ENCODE peak calls at places on chromosomes 12 and 14, in nine cellular contexts. One of them, this sample, is unnamed. For H3K36me3, the result is how much of the 10 kb centered on the place peaks cover.

GRCh38 chr12:111248221-111248620 is 120.7 kb downstream of the PHETA1 start:
- DNase-seq in psoas muscle: no peak
- DNase-seq in Peyer's patch: no peak
- DNase-seq in thoracic aorta: no peak
- DNase-seq in pancreas: no peak
- DNase-seq in hepatocyte: no peak
- DNase-seq in lung: peak
- DNase-seq in left ventricle myocardium inferior: no peak
- DNase-seq in sigmoid colon: no peak
- DNase-seq in this sample: no peak

GRCh38 chr14:78286210-78286609 is 116.0 kb downstream of the NRXN3 start:
- DNase-seq in left ventricle myocardium inferior: no peak
- DNase-seq in Peyer's patch: no peak
- DNase-seq in lung: no peak
- DNase-seq in thoracic aorta: no peak
- DNase-seq in psoas muscle: no peak
- DNase-seq in pancreas: no peak
- DNase-seq in hepatocyte: no peak
- DNase-seq in sigmoid colon: no peak
- DNase-seq in this sample: no peak

GRCh38 chr14:71261206-71261605 is 353.9 kb downstream of the PCNX1 start:
- DNase-seq in lung: no peak
- DNase-seq in sigmoid colon: no peak
- DNase-seq in hepatocyte: no peak
- DNase-seq in pancreas: no peak
- DNase-seq in left ventricle myocardium inferior: no peak
- DNase-seq in thoracic aorta: no peak
- DNase-seq in Peyer's patch: no peak
- DNase-seq in psoas muscle: no peak
- DNase-seq in this sample: no peak

GRCh38 chr12:82593901-82594396 is 92.8 kb upstream of the TMTC2 start:
- DNase-seq in psoas muscle: no peak
- DNase-seq in thoracic aorta: no peak
- DNase-seq in left ventricle myocardium inferior: no peak
- DNase-seq in hepatocyte: no peak
- DNase-seq in Peyer's patch: no peak
- DNase-seq in pancreas: no peak
- DNase-seq in lung: no peak
- DNase-seq in sigmoid colon: no peak
- DNase-seq in this sample: no peak

GRCh38 chr14:27528328-27528727 is 930.5 kb upstream of the NOVA1 start:
- DNase-seq in psoas muscle: no peak
- DNase-seq in hepatocyte: peak
- DNase-seq in Peyer's patch: no peak
- DNase-seq in lung: no peak
- DNase-seq in sigmoid colon: no peak
- DNase-seq in pancreas: no peak
- DNase-seq in left ventricle myocardium inferior: no peak
- DNase-seq in thoracic aorta: no peak
- DNase-seq in this sample: no peak

GRCh38 chr14:68476212-68476964 is 316.5 kb downstream of the ZFP36L1 start:
- DNase-seq in hepatocyte: peak
- DNase-seq in lung: no peak
- DNase-seq in pancreas: peak
- DNase-seq in left ventricle myocardium inferior: peak
- DNase-seq in Peyer's patch: no peak
- DNase-seq in sigmoid colon: peak
- DNase-seq in psoas muscle: peak
- DNase-seq in thoracic aorta: no peak
- DNase-seq in this sample: peak

GRCh38 chr12:29131539-29131938 is 17.5 kb upstream of the FAR2 start:
- DNase-seq in pancreas: no peak
- DNase-seq in hepatocyte: no peak
- DNase-seq in lung: no peak
- DNase-seq in sigmoid colon: no peak
- DNase-seq in psoas muscle: no peak
- DNase-seq in Peyer's patch: no peak
- DNase-seq in left ventricle myocardium inferior: no peak
- DNase-seq in thoracic aorta: no peak
- DNase-seq in this sample: no peak

GRCh38 chr14:93880025-93880820 is 46.9 kb upstream of the FAM181A start:
- DNase-seq in psoas muscle: peak
- DNase-seq in thoracic aorta: no peak
- DNase-seq in pancreas: peak
- DNase-seq in left ventricle myocardium inferior: no peak
- DNase-seq in Peyer's patch: no peak
- DNase-seq in sigmoid colon: peak
- DNase-seq in lung: no peak
- DNase-seq in hepatocyte: no peak
- DNase-seq in this sample: no peak

GRCh38 chr14:83905157-83905556 is 1624.8 kb upstream of the FLRT2 start:
- DNase-seq in lung: no peak
- DNase-seq in pancreas: no peak
- DNase-seq in psoas muscle: no peak
- DNase-seq in left ventricle myocardium inferior: no peak
- DNase-seq in Peyer's patch: no peak
- DNase-seq in thoracic aorta: no peak
- DNase-seq in sigmoid colon: no peak
- DNase-seq in hepatocyte: no peak
- DNase-seq in this sample: no peak

GRCh38 chr12:98439471-98440164 is 75.8 kb upstream of the TMPO start:
- DNase-seq in lung: no peak
- DNase-seq in Peyer's patch: no peak
- DNase-seq in psoas muscle: no peak
- DNase-seq in hepatocyte: no peak
- DNase-seq in sigmoid colon: no peak
- DNase-seq in pancreas: no peak
- DNase-seq in thoracic aorta: no peak
- DNase-seq in left ventricle myocardium inferior: no peak
- DNase-seq in this sample: no peak

GRCh38 chr12:117890644-117891043 is 78.1 kb downstream of the KSR2 start:
- DNase-seq in pancreas: no peak
- DNase-seq in sigmoid colon: no peak
- DNase-seq in lung: no peak
- DNase-seq in Peyer's patch: no peak
- DNase-seq in hepatocyte: no peak
- DNase-seq in left ventricle myocardium inferior: no peak
- DNase-seq in psoas muscle: no peak
- DNase-seq in thoracic aorta: no peak
- DNase-seq in this sample: no peak

GRCh38 chr14:68795602-68796417 is 2.9 kb upstream of the ZFP36L1 start:
- DNase-seq in Peyer's patch: peak
- DNase-seq in left ventricle myocardium inferior: peak
- DNase-seq in psoas muscle: peak
- DNase-seq in hepatocyte: peak
- DNase-seq in thoracic aorta: no peak
- DNase-seq in pancreas: peak
- DNase-seq in sigmoid colon: peak
- DNase-seq in lung: peak
- DNase-seq in this sample: no peak

GRCh38 chr12:3795096-3795799 is 42.3 kb upstream of the CRACR2A start:
- DNase-seq in Peyer's patch: no peak
- DNase-seq in left ventricle myocardium inferior: no peak
- DNase-seq in pancreas: no peak
- DNase-seq in lung: no peak
- DNase-seq in hepatocyte: no peak
- DNase-seq in psoas muscle: no peak
- DNase-seq in thoracic aorta: no peak
- DNase-seq in sigmoid colon: no peak
- DNase-seq in this sample: no peak

DNA sequence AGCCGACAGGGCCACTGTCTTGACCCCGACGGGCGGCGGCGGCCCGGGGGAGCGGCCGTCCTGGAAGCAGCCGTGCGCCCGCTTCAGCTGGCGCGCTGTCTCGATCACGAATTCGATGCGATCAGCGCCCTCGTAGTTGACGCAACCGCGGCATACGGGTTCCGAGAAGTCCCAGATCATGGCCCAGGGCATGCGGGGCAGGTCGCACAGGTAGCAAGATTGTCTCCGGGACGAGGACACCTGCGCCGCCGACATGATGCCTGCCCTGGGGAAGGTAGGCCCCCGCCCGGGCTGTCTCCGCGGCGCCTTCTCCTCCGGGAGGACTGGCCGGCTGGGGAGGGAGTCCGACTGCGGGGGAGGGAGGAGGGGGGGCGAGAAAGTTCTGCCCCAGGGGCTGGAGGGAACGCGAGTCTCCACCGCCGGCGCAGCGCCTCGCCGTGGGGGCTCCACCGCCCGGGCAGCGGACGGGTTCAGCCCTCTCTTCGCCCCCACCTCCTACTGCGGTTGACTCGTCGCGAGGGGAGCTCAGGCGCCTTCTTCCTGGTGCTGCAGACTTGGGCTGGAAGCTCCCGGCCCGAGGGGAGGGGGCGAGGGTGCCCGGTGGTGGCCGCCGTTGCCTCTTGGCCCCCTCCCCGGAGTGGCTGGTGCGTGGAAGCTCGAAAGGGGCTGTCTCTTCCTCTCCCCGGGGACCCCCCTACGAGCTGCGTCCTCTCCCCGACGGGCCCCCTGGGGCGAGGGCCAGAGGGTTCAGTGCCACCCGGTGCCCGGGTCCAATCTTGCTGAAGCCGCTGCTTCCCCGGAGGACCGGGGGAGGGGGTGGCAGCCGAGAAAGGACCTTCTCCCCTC is 747 bp downstream of the IRF2BPL start:
- DNase-seq in sigmoid colon: peak
- DNase-seq in lung: peak
- DNase-seq in pancreas: peak
- DNase-seq in left ventricle myocardium inferior: peak
- DNase-seq in hepatocyte: peak
- DNase-seq in Peyer's patch: peak
- DNase-seq in thoracic aorta: no peak
- DNase-seq in psoas muscle: peak
- DNase-seq in this sample: no peak
- TF ChIP-seq CTCF in sigmoid colon: no peak
- TF ChIP-seq CTCF in lung: no peak
- TF ChIP-seq CTCF in pancreas: no peak
- TF ChIP-seq CTCF in left ventricle myocardium inferior: peak
- TF ChIP-seq CTCF in hepatocyte: peak
- TF ChIP-seq CTCF in Peyer's patch: no peak
- TF ChIP-seq CTCF in thoracic aorta: no peak
- TF ChIP-seq CTCF in psoas muscle: peak
- TF ChIP-seq CTCF in this sample: no peak

DNA sequence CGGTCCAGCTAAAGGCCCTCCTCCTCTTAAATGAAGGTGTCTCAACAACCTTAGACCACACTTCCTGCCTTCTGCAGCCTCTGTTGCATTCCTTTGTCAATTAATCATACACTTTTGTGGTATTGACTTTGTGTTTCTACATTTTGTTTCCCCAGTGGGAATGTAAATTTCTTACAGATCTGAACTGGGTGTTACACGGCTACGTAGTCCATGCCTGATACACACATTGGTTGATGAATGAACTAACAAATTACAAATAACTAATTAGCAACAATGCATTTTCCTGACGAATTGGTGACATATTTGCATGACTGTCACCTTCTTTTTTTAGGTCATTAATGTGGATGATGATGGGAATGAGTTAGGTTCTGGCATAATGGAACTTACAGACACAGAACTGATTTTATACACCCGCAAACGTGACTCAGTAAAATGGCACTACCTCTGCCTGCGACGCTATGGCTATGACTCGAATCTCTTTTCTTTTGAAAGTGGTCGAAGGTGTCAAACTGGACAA is 15.2 kb upstream of the CCT2 start:
- DNase-seq in psoas muscle: no peak
- DNase-seq in left ventricle myocardium inferior: no peak
- DNase-seq in thoracic aorta: no peak
- DNase-seq in sigmoid colon: no peak
- DNase-seq in lung: no peak
- DNase-seq in pancreas: no peak
- DNase-seq in hepatocyte: no peak
- DNase-seq in Peyer's patch: no peak
- DNase-seq in this sample: no peak
- H3K36me3 ChIP-seq in psoas muscle: under half
- H3K36me3 ChIP-seq in left ventricle myocardium inferior: under half
- H3K36me3 ChIP-seq in thoracic aorta: under half
- H3K36me3 ChIP-seq in sigmoid colon: under half
- H3K36me3 ChIP-seq in lung: under half
- H3K36me3 ChIP-seq in pancreas: under half
- H3K36me3 ChIP-seq in hepatocyte: under half
- H3K36me3 ChIP-seq in Peyer's patch: under half
- H3K36me3 ChIP-seq in this sample: under half

DNA sequence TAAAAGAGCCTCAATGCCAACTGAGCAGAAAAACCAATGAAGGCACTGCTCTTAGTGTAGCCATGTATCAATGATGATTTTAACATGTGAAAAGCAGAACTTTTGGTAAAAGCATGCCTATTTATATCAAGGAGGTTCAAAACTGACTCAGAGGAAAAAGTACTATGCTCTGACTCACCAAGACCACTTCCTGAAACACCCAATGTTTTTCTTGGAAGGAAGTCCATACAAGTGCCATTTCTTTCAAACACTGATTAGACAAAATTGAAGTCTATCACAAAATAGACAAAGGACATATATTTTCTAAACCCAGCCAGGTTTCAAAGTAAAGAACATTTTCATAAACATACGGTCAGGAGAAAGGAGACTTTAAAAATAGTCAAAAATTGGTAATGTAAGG is 88.6 kb downstream of the EPS8 start:
- DNase-seq in left ventricle myocardium inferior: no peak
- DNase-seq in Peyer's patch: no peak
- DNase-seq in pancreas: no peak
- DNase-seq in psoas muscle: no peak
- DNase-seq in thoracic aorta: no peak
- DNase-seq in sigmoid colon: no peak
- DNase-seq in lung: no peak
- DNase-seq in hepatocyte: no peak
- DNase-seq in this sample: peak
- H3K27ac ChIP-seq in left ventricle myocardium inferior: peak
- H3K27ac ChIP-seq in Peyer's patch: no peak
- H3K27ac ChIP-seq in pancreas: no peak
- H3K27ac ChIP-seq in psoas muscle: no peak
- H3K27ac ChIP-seq in thoracic aorta: peak
- H3K27ac ChIP-seq in sigmoid colon: peak
- H3K27ac ChIP-seq in lung: no peak
- H3K27ac ChIP-seq in hepatocyte: peak
- H3K27ac ChIP-seq in this sample: peak

DNA sequence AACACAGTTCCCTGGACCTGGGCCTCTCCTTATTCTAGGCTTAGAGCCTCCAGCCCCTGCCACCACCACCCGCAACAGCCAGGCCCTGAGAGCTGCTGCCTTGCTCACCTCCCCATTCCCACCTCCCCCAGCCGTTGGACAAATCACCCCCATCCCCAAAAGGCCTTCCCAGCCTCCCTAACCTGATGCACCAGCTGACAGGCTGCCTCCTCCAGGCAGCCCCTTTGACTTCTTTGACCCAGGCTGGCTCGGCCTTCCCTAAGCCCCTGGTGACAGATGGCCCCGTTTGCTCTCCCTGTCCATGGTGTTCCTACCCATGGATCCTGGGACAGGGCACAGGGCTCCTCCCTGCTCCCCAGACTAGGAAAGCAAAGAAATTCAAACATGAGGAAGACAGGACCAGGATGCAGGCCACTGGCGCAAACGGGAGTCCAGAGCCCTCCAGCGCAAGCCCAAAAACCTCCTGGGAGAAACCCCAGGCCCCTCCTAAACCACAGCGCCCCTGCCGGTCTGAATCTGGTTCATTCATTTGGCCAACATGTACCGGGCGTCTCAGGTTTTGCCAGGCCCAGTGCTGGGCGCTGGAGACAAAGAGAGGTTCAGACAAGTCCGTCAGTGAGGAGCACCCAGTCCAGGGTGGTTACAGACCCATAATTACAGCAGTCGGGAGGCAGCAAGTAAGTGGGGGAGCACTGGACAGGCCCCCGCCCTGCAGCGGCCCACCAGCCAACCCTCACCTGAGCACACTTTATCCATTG is 2.4 kb downstream of the AKT1 start:
- DNase-seq in left ventricle myocardium inferior: no peak
- DNase-seq in pancreas: no peak
- DNase-seq in thoracic aorta: no peak
- DNase-seq in psoas muscle: no peak
- DNase-seq in lung: no peak
- DNase-seq in sigmoid colon: no peak
- DNase-seq in hepatocyte: no peak
- DNase-seq in Peyer's patch: no peak
- DNase-seq in this sample: no peak
- TF ChIP-seq CTCF in left ventricle myocardium inferior: no peak
- TF ChIP-seq CTCF in pancreas: no peak
- TF ChIP-seq CTCF in thoracic aorta: no peak
- TF ChIP-seq CTCF in psoas muscle: no peak
- TF ChIP-seq CTCF in lung: no peak
- TF ChIP-seq CTCF in sigmoid colon: no peak
- TF ChIP-seq CTCF in hepatocyte: no peak
- TF ChIP-seq CTCF in Peyer's patch: no peak
- TF ChIP-seq CTCF in this sample: no peak

This sample was measured in keratinocyte.